ENCODE peak calls at places on chromosomes 2 and 18, in five cellular contexts. T is upper lobe of left lung, X is HepG2, R is K562, Z is GM12878. A is an unnamed sample.

GRCh38 chr2:233165895-233166661 is 85.4 kb upstream of the ATG16L1 start:
- ATAC-seq in T (peak), X (no peak), R (peak), Z (no peak), A (peak)

GRCh38 chr2:129716781-129717559 is 262.5 kb upstream of the RAB6C start:
- ATAC-seq in T (no peak), X (no peak), R (no peak), Z (no peak), A (no peak)

GRCh38 chr18:8744038-8744437 is 38.7 kb downstream of the MTCL1 start:
- ATAC-seq in T (no peak), X (no peak), R (no peak), Z (no peak), A (no peak)

GRCh38 chr2:3007135-3007534 is 370.5 kb downstream of the EIPR1 start:
- ATAC-seq in T (no peak), X (peak), R (no peak), Z (no peak), A (no peak)

GRCh38 chr2:220034356-220035121 is 407.1 kb downstream of the SLC4A3 start:
- ATAC-seq in T (no peak), X (no peak), R (no peak), Z (no peak), A (no peak)

GRCh38 chr2:30336978-30337841 is 105.9 kb downstream of the LBH start:
- ATAC-seq in T (no peak), X (no peak), R (no peak), Z (peak), A (no peak)

GRCh38 chr2:41994661-41995060 is 53.2 kb upstream of the PKDCC start:
- ATAC-seq in T (peak), X (no peak), R (no peak), Z (no peak), A (no peak)

GRCh38 chr2:3349211-3349693 is 28.4 kb downstream of the EIPR1 start:
- ATAC-seq in T (peak), X (peak), R (no peak), Z (no peak), A (no peak)

GRCh38 chr2:127576433-127577207 is 41.1 kb downstream of the MYO7B start:
- ATAC-seq in T (peak), X (peak), R (no peak), Z (no peak), A (peak)

GRCh38 chr2:230719340-230719739 is 6.7 kb downstream of the CAB39 start:
- ATAC-seq in T (no peak), X (no peak), R (no peak), Z (no peak), A (no peak)

GRCh38 chr2:196233033-196233807 is 61.8 kb upstream of the STK17B start:
- ATAC-seq in T (peak), X (no peak), R (no peak), Z (peak), A (peak)

GRCh38 chr2:11861044-11861443 is 114.6 kb downstream of the LPIN1 start:
- ATAC-seq in T (no peak), X (no peak), R (no peak), Z (peak), A (no peak)

GRCh38 chr2:230774348-230774951 is 61.8 kb downstream of the CAB39 start:
- ATAC-seq in T (peak), X (no peak), R (peak), Z (no peak), A (peak)

GRCh38 chr18:48050176-48050575 is 119.7 kb upstream of the SMAD2 start:
- ATAC-seq in T (peak), X (no peak), R (no peak), Z (no peak), A (no peak)

GRCh38 chr18:33369711-33370449 is 70.6 kb downstream of the CCDC178 start:
- ATAC-seq in T (no peak), X (no peak), R (no peak), Z (no peak), A (no peak)

GRCh38 chr2:168635065-168635577 is 167.3 kb upstream of the NOSTRIN start:
- ATAC-seq in T (peak), X (peak), R (peak), Z (peak), A (peak)

GRCh38 chr2:73035899-73036778 is 35.4 kb downstream of the SFXN5 start:
- ATAC-seq in T (no peak), X (peak), R (peak), Z (peak), A (no peak)

GRCh38 chr2:127575185-127575765 is 39.8 kb downstream of the MYO7B start:
- ATAC-seq in T (no peak), X (no peak), R (no peak), Z (peak), A (no peak)

GRCh38 chr2:39356922-39357639 is 80.0 kb downstream of the MAP4K3 start:
- ATAC-seq in T (no peak), X (peak), R (peak), Z (no peak), A (peak)

GRCh38 chr2:159010963-159011362 is 42.5 kb downstream of the TANC1 start:
- ATAC-seq in T (no peak), X (no peak), R (no peak), Z (peak), A (no peak)

GRCh38 chr2:42102606-42103450 is 55.0 kb downstream of the PKDCC start:
- ATAC-seq in T (peak), X (no peak), R (peak), Z (peak), A (no peak)

GRCh38 chr2:15708865-15709820 is 117.5 kb downstream of the DDX1 start:
- ATAC-seq in T (no peak), X (no peak), R (no peak), Z (no peak), A (peak)

GRCh38 chr2:85684380-85684779 is 9.8 kb upstream of the GNLY start:
- ATAC-seq in T (no peak), X (no peak), R (no peak), Z (peak), A (no peak)

GRCh38 chr18:11960743-11961380 is 20.4 kb upstream of the IMPA2 start:
- ATAC-seq in T (no peak), X (peak), R (peak), Z (no peak), A (no peak)

GRCh38 chr2:196759378-196759706 is 40.1 kb downstream of the GTF3C3 start:
- ATAC-seq in T (no peak), X (peak), R (no peak), Z (no peak), A (no peak)

GRCh38 chr18:24987933-24988840 is 363.8 kb downstream of the ZNF521 start:
- ATAC-seq in T (peak), X (no peak), R (no peak), Z (no peak), A (peak)

GRCh38 chr2:108260773-108261172 is 21.0 kb downstream of the SULT1C3 start:
- ATAC-seq in T (no peak), X (no peak), R (no peak), Z (no peak), A (no peak)

GRCh38 chr2:17800219-17800618 is 16.0 kb upstream of the MSGN1 start:
- ATAC-seq in T (no peak), X (peak), R (no peak), Z (peak), A (no peak)

GRCh38 chr2:26608557-26608956 is 32.6 kb downstream of the CIB4 start:
- ATAC-seq in T (no peak), X (no peak), R (no peak), Z (no peak), A (no peak)

GRCh38 chr2:8222979-8223730 is 458.7 kb upstream of the ID2 start:
- ATAC-seq in T (no peak), X (no peak), R (no peak), Z (no peak), A (no peak)

GRCh38 chr2:1995584-1995983 is 251.3 kb upstream of the PXDN start:
- ATAC-seq in T (no peak), X (no peak), R (no peak), Z (no peak), A (no peak)

GRCh38 chr2:227414846-227415245 is 27.1 kb upstream of the SCYGR1 start:
- ATAC-seq in T (no peak), X (peak), R (no peak), Z (no peak), A (no peak)

GRCh38 chr2:215299337-215299859 is 12.5 kb upstream of the ATIC start:
- ATAC-seq in T (no peak), X (no peak), R (peak), Z (no peak), A (no peak)

GRCh38 chr2:61176755-61177726 is 15.1 kb downstream of the C2orf74 start:
- ATAC-seq in T (peak), X (peak), R (peak), Z (peak), A (peak)

GRCh38 chr2:127633556-127634065 is 12.3 kb upstream of the GPR17 start:
- ATAC-seq in T (no peak), X (no peak), R (no peak), Z (no peak), A (no peak)

GRCh38 chr2:2706306-2706705 is 375.2 kb upstream of the MYT1L start:
- ATAC-seq in T (no peak), X (no peak), R (no peak), Z (no peak), A (no peak)

GRCh38 chr2:133232556-133232955 is 335.7 kb downstream of the NCKAP5 start:
- ATAC-seq in T (no peak), X (no peak), R (no peak), Z (no peak), A (no peak)

GRCh38 chr18:3584266-3584665 is 134.3 kb downstream of the TGIF1 start:
- ATAC-seq in T (no peak), X (no peak), R (no peak), Z (no peak), A (no peak)

GRCh38 chr18:3581890-3582289 is 131.9 kb downstream of the TGIF1 start:
- ATAC-seq in T (no peak), X (no peak), R (peak), Z (no peak), A (no peak)

GRCh38 chr18:3577456-3577855 is 127.5 kb downstream of the TGIF1 start:
- ATAC-seq in T (no peak), X (no peak), R (no peak), Z (no peak), A (no peak)

GRCh38 chr18:3578621-3579020 is 128.6 kb downstream of the TGIF1 start:
- ATAC-seq in T (no peak), X (no peak), R (no peak), Z (no peak), A (no peak)

DNA sequence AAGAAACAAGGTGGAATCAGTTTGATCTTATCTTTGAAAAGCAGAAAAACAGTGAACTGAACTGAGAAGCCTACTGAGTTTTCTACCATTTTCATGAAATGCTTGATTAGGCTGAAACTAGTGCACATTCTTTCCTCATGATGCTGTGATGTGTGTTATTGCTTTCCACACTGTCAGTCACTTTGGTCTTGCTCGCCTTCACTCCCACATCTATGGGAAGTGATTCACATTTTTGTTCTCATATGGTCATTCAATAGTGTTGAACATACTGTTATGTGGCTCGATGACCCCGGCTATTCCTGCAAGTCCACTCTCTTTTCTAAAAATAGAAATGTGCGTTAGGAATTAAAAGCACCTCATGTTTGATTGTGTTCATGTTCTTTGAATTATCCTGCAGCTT is 129.7 kb downstream of the TGIF1 start:
- ATAC-seq in T (no peak), X (no peak), R (no peak), Z (no peak), A (no peak)
- TF ChIP-seq EP300 in T (no peak), X (no peak), R (no peak), Z (no peak), A (no peak)

GRCh38 chr2:179104736-179105135 is 54.8 kb upstream of the CCDC141 start:
- ATAC-seq in T (peak), X (no peak), R (no peak), Z (no peak), A (peak)
- TF ChIP-seq EP300 in T (no peak), X (no peak), R (no peak), Z (no peak), A (no peak)

GRCh38 chr2:183292028-183292427 is 167.8 kb downstream of the NUP35 start:
- ATAC-seq in T (no peak), X (no peak), R (no peak), Z (no peak), A (no peak)
- TF ChIP-seq EP300 in T (no peak), X (no peak), R (no peak), Z (no peak), A (no peak)

GRCh38 chr2:45130758-45131157 is 121.5 kb upstream of the SIX2 start:
- ATAC-seq in T (no peak), X (no peak), R (no peak), Z (no peak), A (no peak)

GRCh38 chr2:45131587-45131986 is 122.3 kb upstream of the SIX2 start:
- ATAC-seq in T (no peak), X (no peak), R (no peak), Z (peak), A (no peak)

GRCh38 chr2:45134726-45135125 is 125.5 kb upstream of the SIX2 start:
- ATAC-seq in T (no peak), X (no peak), R (no peak), Z (peak), A (no peak)

GRCh38 chr2:45134014-45134413 is 124.8 kb upstream of the SIX2 start:
- ATAC-seq in T (no peak), X (no peak), R (no peak), Z (no peak), A (no peak)

DNA sequence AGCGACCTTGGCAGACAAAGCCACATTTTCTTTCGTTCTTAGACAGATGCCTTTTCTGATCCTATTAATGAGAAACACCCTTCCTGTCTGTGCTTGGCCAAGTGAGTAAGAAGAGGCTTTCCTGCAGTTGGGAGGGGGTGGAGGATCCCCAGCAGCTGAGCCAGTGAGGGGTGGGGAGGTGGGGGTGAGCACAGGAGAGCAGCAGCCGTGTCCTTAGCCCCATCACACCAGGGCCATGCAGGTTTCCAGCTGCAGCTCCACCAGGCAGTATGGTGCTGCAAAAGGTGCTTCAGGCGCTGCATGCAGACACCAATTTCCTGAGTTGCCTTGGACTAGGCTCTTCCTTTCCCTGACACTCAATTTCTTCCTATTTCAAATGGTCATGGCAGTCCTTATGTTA is 123.3 kb upstream of the SIX2 start:
- ATAC-seq in T (no peak), X (no peak), R (no peak), Z (peak), A (peak)
- TF ChIP-seq EP300 in T (no peak), X (no peak), R (no peak), Z (no peak), A (no peak)

GRCh38 chr2:223481486-223481885 is 120.7 kb downstream of the SCG2 start:
- ATAC-seq in T (no peak), X (no peak), R (no peak), Z (no peak), A (no peak)

GRCh38 chr2:223488814-223489213 is 113.3 kb downstream of the SCG2 start:
- ATAC-seq in T (no peak), X (no peak), R (no peak), Z (no peak), A (no peak)

GRCh38 chr2:223487447-223487846 is 114.7 kb downstream of the SCG2 start:
- ATAC-seq in T (no peak), X (no peak), R (no peak), Z (no peak), A (no peak)

DNA sequence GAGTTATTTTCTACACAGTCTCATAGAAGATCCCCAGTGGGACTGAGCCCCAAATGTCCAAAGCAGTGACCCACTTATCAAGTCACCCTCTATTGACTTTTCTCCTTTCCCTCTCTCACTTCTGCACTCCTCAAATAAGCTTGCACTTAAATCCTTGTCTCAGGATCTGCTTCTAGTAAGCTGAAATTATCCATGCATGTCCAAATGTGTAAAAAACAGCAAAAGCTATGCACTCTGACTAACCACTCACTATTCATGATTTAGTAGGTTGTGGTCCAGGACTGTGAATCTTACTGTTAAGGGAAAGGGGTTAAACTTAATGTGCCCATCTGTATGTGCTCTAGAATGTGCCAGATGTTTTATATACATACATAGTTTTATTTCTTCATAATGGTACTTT is 115.4 kb downstream of the SCG2 start:
- ATAC-seq in T (no peak), X (no peak), R (no peak), Z (no peak), A (no peak)
- TF ChIP-seq EP300 in T (no peak), X (no peak), R (no peak), Z (no peak), A (no peak)

A was measured in gastroesophageal sphincter.